ENCODE peak calls at places on chromosomes 13 and 19, in seven cellular contexts. G, Q, C, X, T, E and I are unnamed samples.

GRCh38 chr13:57624565-57625435 is 6.7 kb upstream of the PCDH17 start:
- DNase-seq in G (peak; percentile 62), Q (peak; percentile 12), C (peak; percentile 36), X (no peak), T (peak; percentile 15), E (peak; percentile 76), I (no peak)

GRCh38 chr19:16670291-16670690 is 9.4 kb downstream of the TMEM38A start:
- DNase-seq in G (no peak), Q (no peak), C (no peak), X (no peak), T (no peak), E (no peak), I (no peak)

GRCh38 chr19:54541712-54542111 is 31.9 kb upstream of the LILRA2 start:
- DNase-seq in G (no peak), Q (no peak), C (no peak), X (no peak), T (no peak), E (no peak), I (no peak)

GRCh38 chr19:49338691-49339363 is 3.6 kb downstream of the CD37 start:
- DNase-seq in G (no peak), Q (no peak), C (peak; percentile 30), X (no peak), T (no peak), E (peak; percentile 36), I (no peak)

GRCh38 chr19:46475976-46476375 is 4.6 kb upstream of the PNMA8A start:
- DNase-seq in G (peak; percentile 73), Q (no peak), C (no peak), X (no peak), T (no peak), E (no peak), I (no peak)

GRCh38 chr13:95833713-95834112 is 156.8 kb downstream of the DNAJC3 start:
- DNase-seq in G (peak; percentile 46), Q (no peak), C (peak; percentile 54), X (no peak), T (peak; percentile 6), E (no peak), I (no peak)

GRCh38 chr13:25420161-25420560 is 48.4 kb downstream of the ATP8A2 start:
- DNase-seq in G (no peak), Q (no peak), C (no peak), X (no peak), T (no peak), E (no peak), I (no peak)

GRCh38 chr13:32019612-32020233 is 11.9 kb upstream of the FRY start:
- DNase-seq in G (peak; percentile 76), Q (peak; percentile 34), C (peak; percentile 60), X (no peak), T (no peak), E (peak; percentile 53), I (no peak)

GRCh38 chr19:15195987-15196682 is 4.7 kb downstream of the NOTCH3 start:
- DNase-seq in G (no peak), Q (no peak), C (peak; percentile 21), X (no peak), T (no peak), E (peak; percentile 94), I (no peak)

GRCh38 chr13:94065741-94066140 is 413.7 kb downstream of the DCT start:
- DNase-seq in G (peak; percentile 57), Q (no peak), C (peak; percentile 30), X (no peak), T (no peak), E (no peak), I (no peak)

GRCh38 chr13:20230913-20231838 is 943 bp downstream of the GJB6 start:
- DNase-seq in G (no peak), Q (no peak), C (peak; percentile 2), X (no peak), T (no peak), E (no peak), I (no peak)

GRCh38 chr13:55244991-55245644 is 1895.6 kb upstream of the PRR20A start:
- DNase-seq in G (peak; percentile 0), Q (no peak), C (no peak), X (no peak), T (no peak), E (no peak), I (no peak)

GRCh38 chr19:33194884-33195710 is 967 bp downstream of the LRP3 start:
- DNase-seq in G (peak; percentile 62), Q (no peak), C (peak; percentile 50), X (no peak), T (no peak), E (peak; percentile 40), I (no peak)

GRCh38 chr13:44438234-44438579 is 64.6 kb downstream of the SERP2 start:
- DNase-seq in G (no peak), Q (no peak), C (no peak), X (no peak), T (no peak), E (no peak), I (no peak)

GRCh38 chr19:41936416-41936850 is 8.2 kb upstream of the ERFL start:
- DNase-seq in G (no peak), Q (no peak), C (peak; percentile 52), X (no peak), T (peak; percentile 87), E (no peak), I (no peak)

GRCh38 chr13:50668882-50669281 is 174.6 kb downstream of the DLEU7 start:
- DNase-seq in G (no peak), Q (no peak), C (no peak), X (no peak), T (no peak), E (no peak), I (no peak)

GRCh38 chr19:39052243-39052746 is 19.9 kb upstream of the FBXO27 start:
- DNase-seq in G (peak; percentile 45), Q (peak; percentile 55), C (peak; percentile 62), X (peak; percentile 61), T (peak; percentile 63), E (peak; percentile 29), I (peak; percentile 26)

GRCh38 chr13:51645154-51645650 is 60.9 kb downstream of the WDFY2 start:
- DNase-seq in G (peak; percentile 85), Q (peak; percentile 33), C (peak; percentile 52), X (no peak), T (no peak), E (no peak), I (peak; percentile 12)

GRCh38 chr19:3670796-3671679 is 29.2 kb downstream of the PIP5K1C start:
- DNase-seq in G (peak; percentile 80), Q (peak; percentile 81), C (peak; percentile 73), X (no peak), T (no peak), E (no peak), I (peak; percentile 30)